ENCODE peak calls at places on chromosomes 6 and 20, in seven cellular contexts. Z is choroid plexus epithelial cell; P is stimulated activated CD4-positive, alpha-beta T cell treated with anti-CD3 and anti-CD28 coated beads, Interleukin-1b, Interleukin-23, amount 100 ng/mL, for 4 hours; F is KG1; A is activated naive CD8-positive, alpha-beta T cell treated with anti-CD3 and anti-CD28 coated beads for 36 hours; U is small intestine; I is activated T-cell treated with anti-CD3 and anti-CD28 coated beads for 48 hours. S is an unnamed sample.

GRCh38 chr6:134005824-134006223 is 46.6 kb downstream of the SLC2A12 start:
- DNase-seq in Z (no peak), P (no peak), F (no peak), A (no peak), U (no peak), I (no peak), S (no peak)

GRCh38 chr6:131643262-131643631 is 6.1 kb downstream of the ENPP3 start:
- DNase-seq in Z (no peak), P (no peak), F (no peak), A (no peak), U (peak), I (no peak), S (no peak)

GRCh38 chr20:31663838-31664695 is 26.4 kb downstream of the COX4I2 start:
- DNase-seq in Z (no peak), P (no peak), F (no peak), A (no peak), U (peak), I (no peak), S (no peak)

GRCh38 chr20:5221078-5221430 is 94.2 kb downstream of the CDS2 start:
- DNase-seq in Z (no peak), P (no peak), F (no peak), A (no peak), U (no peak), I (no peak), S (no peak)

GRCh38 chr20:50390685-50391443 is 119.3 kb upstream of the PTPN1 start:
- DNase-seq in Z (no peak), P (no peak), F (no peak), A (no peak), U (no peak), I (no peak), S (no peak)

GRCh38 chr6:16711551-16712249 is 49.6 kb downstream of the ATXN1 start:
- DNase-seq in Z (no peak), P (no peak), F (no peak), A (no peak), U (peak), I (no peak), S (peak)

GRCh38 chr6:114739656-114740055 is 396.8 kb upstream of the HS3ST5 start:
- DNase-seq in Z (no peak), P (no peak), F (no peak), A (no peak), U (no peak), I (no peak), S (no peak)

GRCh38 chr6:95601133-95601532 is 23.8 kb downstream of the MANEA start:
- DNase-seq in Z (peak), P (no peak), F (no peak), A (no peak), U (no peak), I (no peak), S (no peak)

GRCh38 chr6:139449611-139450000 is 75.2 kb upstream of the CITED2 start:
- DNase-seq in Z (peak), P (no peak), F (no peak), A (no peak), U (no peak), I (no peak), S (no peak)

GRCh38 chr20:38725458-38725958 is 1.2 kb downstream of the SLC32A1 start:
- DNase-seq in Z (no peak), P (no peak), F (no peak), A (no peak), U (no peak), I (no peak), S (no peak)

GRCh38 chr6:2948228-2949025 is 22.9 kb downstream of the SERPINB6 start:
- DNase-seq in Z (no peak), P (no peak), F (no peak), A (no peak), U (no peak), I (no peak), S (no peak)

GRCh38 chr6:21587182-21587924 is 6.2 kb upstream of the SOX4 start:
- DNase-seq in Z (peak), P (no peak), F (peak), A (peak), U (peak), I (no peak), S (peak)

GRCh38 chr20:38536310-38536709 is 44.7 kb upstream of the ADIG start:
- DNase-seq in Z (peak), P (no peak), F (no peak), A (no peak), U (no peak), I (no peak), S (no peak)

GRCh38 chr6:25181923-25182322 is 97.3 kb upstream of the CARMIL1 start:
- DNase-seq in Z (no peak), P (no peak), F (no peak), A (no peak), U (no peak), I (no peak), S (no peak)

GRCh38 chr6:99905209-99906106 is 88.6 kb downstream of the MCHR2 start:
- DNase-seq in Z (peak), P (no peak), F (peak), A (no peak), U (peak), I (no peak), S (peak)

GRCh38 chr20:8535403-8536003 is 403.4 kb downstream of the PLCB1 start:
- DNase-seq in Z (peak), P (no peak), F (no peak), A (no peak), U (no peak), I (no peak), S (peak)

GRCh38 chr6:10861086-10861485 is 20.8 kb downstream of the GCM2 start:
- DNase-seq in Z (no peak), P (no peak), F (no peak), A (no peak), U (no peak), I (no peak), S (no peak)

GRCh38 chr20:54680439-54680838 is 205.0 kb downstream of the DOK5 start:
- DNase-seq in Z (no peak), P (no peak), F (no peak), A (no peak), U (no peak), I (no peak), S (no peak)

GRCh38 chr20:34022154-34022842 is 28.6 kb downstream of the RALY start:
- DNase-seq in Z (peak), P (no peak), F (no peak), A (peak), U (no peak), I (no peak), S (peak)

GRCh38 chr6:42030585-42031506 is 19.5 kb upstream of the TAF8 start:
- DNase-seq in Z (peak), P (no peak), F (no peak), A (peak), U (peak), I (peak), S (no peak)

GRCh38 chr20:49851991-49852390 is 39.4 kb downstream of the SLC9A8 start:
- DNase-seq in Z (no peak), P (no peak), F (no peak), A (no peak), U (no peak), I (no peak), S (no peak)

GRCh38 chr20:49344975-49345374 is 67.1 kb upstream of the ZNFX1 start:
- DNase-seq in Z (peak), P (no peak), F (no peak), A (no peak), U (no peak), I (no peak), S (no peak)

GRCh38 chr6:88376759-88377387 is 210.7 kb upstream of the CNR1 start:
- DNase-seq in Z (peak), P (no peak), F (no peak), A (no peak), U (no peak), I (no peak), S (no peak)

GRCh38 chr20:316316-317068 is 8.9 kb upstream of the SOX12 start:
- DNase-seq in Z (no peak), P (no peak), F (no peak), A (no peak), U (no peak), I (no peak), S (no peak)

GRCh38 chr6:87102296-87102695 is 7.4 kb upstream of the CGA start:
- DNase-seq in Z (no peak), P (no peak), F (no peak), A (no peak), U (peak), I (no peak), S (peak)

GRCh38 chr20:35502352-35502751 is 27.1 kb downstream of the C20orf173 start:
- DNase-seq in Z (no peak), P (no peak), F (no peak), A (no peak), U (no peak), I (no peak), S (peak)

GRCh38 chr6:157648561-157648960 is 174.5 kb upstream of the SNX9 start:
- DNase-seq in Z (no peak), P (no peak), F (no peak), A (no peak), U (no peak), I (no peak), S (no peak)

GRCh38 chr6:12603711-12604049 is 112.9 kb upstream of the PHACTR1 start:
- DNase-seq in Z (no peak), P (no peak), F (no peak), A (no peak), U (no peak), I (no peak), S (no peak)

GRCh38 chr20:50346372-50347347 is 156.0 kb downstream of the CEBPB start:
- DNase-seq in Z (peak), P (no peak), F (no peak), A (no peak), U (peak), I (no peak), S (no peak)

GRCh38 chr6:129239825-129240491 is 357.0 kb downstream of the LAMA2 start:
- DNase-seq in Z (no peak), P (no peak), F (no peak), A (no peak), U (no peak), I (no peak), S (no peak)

GRCh38 chr20:4989570-4989969 is 11.7 kb downstream of the SLC23A2 start:
- DNase-seq in Z (no peak), P (no peak), F (no peak), A (peak), U (no peak), I (no peak), S (peak)

GRCh38 chr20:36833275-36834020 is 42.5 kb upstream of the TLDC2 start:
- DNase-seq in Z (peak), P (no peak), F (no peak), A (no peak), U (no peak), I (no peak), S (no peak)

GRCh38 chr20:61371501-61372150 is 119.6 kb downstream of the CDH4 start:
- DNase-seq in Z (no peak), P (no peak), F (no peak), A (no peak), U (no peak), I (no peak), S (no peak)

GRCh38 chr20:62774762-62775161 is 21.5 kb upstream of the MRGBP start:
- DNase-seq in Z (no peak), P (no peak), F (no peak), A (no peak), U (no peak), I (peak), S (no peak)

S was measured in GM12865.